ENCODE peak calls at places on chromosome 21, in ten cellular contexts. One of them, this sample, is unnamed.

GRCh38 chr21:19995253-19995652 is 1003.0 kb upstream of the NCAM2 start:
- DNase-seq in nucleus accumbens: no peak
- DNase-seq in foreskin fibroblast: no peak
- DNase-seq in activated naive CD8-positive, alpha-beta T cell treated with anti-CD3 and anti-CD28 coated beads, Interleukin-2, amount 50 U/mL, for 24 hours: no peak
- DNase-seq in activated T-cell treated with anti-CD3 and anti-CD28 coated beads, Interleukin-2, amount 50 U/mL, for 1 hour: no peak
- DNase-seq in stimulated activated CD8-positive, alpha-beta memory T cell treated with anti-CD3 and anti-CD28 coated beads, Interleukin-4, amount 100 ng/mL, for 4 hours: no peak
- DNase-seq in HTR-8/SVneo: no peak
- DNase-seq in DMS153: no peak
- DNase-seq in heart left ventricle: no peak
- DNase-seq in ACHN: no peak
- DNase-seq in this sample: no peak

GRCh38 chr21:31727181-31727580 is 4.7 kb downstream of the SCAF4 start:
- DNase-seq in nucleus accumbens: no peak
- DNase-seq in foreskin fibroblast: no peak
- DNase-seq in activated naive CD8-positive, alpha-beta T cell treated with anti-CD3 and anti-CD28 coated beads, Interleukin-2, amount 50 U/mL, for 24 hours: no peak
- DNase-seq in activated T-cell treated with anti-CD3 and anti-CD28 coated beads, Interleukin-2, amount 50 U/mL, for 1 hour: no peak
- DNase-seq in stimulated activated CD8-positive, alpha-beta memory T cell treated with anti-CD3 and anti-CD28 coated beads, Interleukin-4, amount 100 ng/mL, for 4 hours: no peak
- DNase-seq in HTR-8/SVneo: no peak
- DNase-seq in DMS153: no peak
- DNase-seq in heart left ventricle: no peak
- DNase-seq in ACHN: no peak
- DNase-seq in this sample: no peak

GRCh38 chr21:29017639-29018237 is 1.4 kb downstream of the RWDD2B start:
- DNase-seq in nucleus accumbens: no peak
- DNase-seq in foreskin fibroblast: no peak
- DNase-seq in activated naive CD8-positive, alpha-beta T cell treated with anti-CD3 and anti-CD28 coated beads, Interleukin-2, amount 50 U/mL, for 24 hours: no peak
- DNase-seq in activated T-cell treated with anti-CD3 and anti-CD28 coated beads, Interleukin-2, amount 50 U/mL, for 1 hour: no peak
- DNase-seq in stimulated activated CD8-positive, alpha-beta memory T cell treated with anti-CD3 and anti-CD28 coated beads, Interleukin-4, amount 100 ng/mL, for 4 hours: no peak
- DNase-seq in HTR-8/SVneo: no peak
- DNase-seq in DMS153: no peak
- DNase-seq in heart left ventricle: no peak
- DNase-seq in ACHN: no peak
- DNase-seq in this sample: no peak

GRCh38 chr21:43323244-43324005 is 103.5 kb downstream of the SIK1 start:
- DNase-seq in nucleus accumbens: peak
- DNase-seq in foreskin fibroblast: no peak
- DNase-seq in activated naive CD8-positive, alpha-beta T cell treated with anti-CD3 and anti-CD28 coated beads, Interleukin-2, amount 50 U/mL, for 24 hours: no peak
- DNase-seq in activated T-cell treated with anti-CD3 and anti-CD28 coated beads, Interleukin-2, amount 50 U/mL, for 1 hour: no peak
- DNase-seq in stimulated activated CD8-positive, alpha-beta memory T cell treated with anti-CD3 and anti-CD28 coated beads, Interleukin-4, amount 100 ng/mL, for 4 hours: no peak
- DNase-seq in HTR-8/SVneo: no peak
- DNase-seq in DMS153: no peak
- DNase-seq in heart left ventricle: peak
- DNase-seq in ACHN: no peak
- DNase-seq in this sample: no peak

GRCh38 chr21:15687208-15687607 is 42.6 kb upstream of the USP25 start:
- DNase-seq in nucleus accumbens: no peak
- DNase-seq in foreskin fibroblast: no peak
- DNase-seq in activated naive CD8-positive, alpha-beta T cell treated with anti-CD3 and anti-CD28 coated beads, Interleukin-2, amount 50 U/mL, for 24 hours: no peak
- DNase-seq in activated T-cell treated with anti-CD3 and anti-CD28 coated beads, Interleukin-2, amount 50 U/mL, for 1 hour: no peak
- DNase-seq in stimulated activated CD8-positive, alpha-beta memory T cell treated with anti-CD3 and anti-CD28 coated beads, Interleukin-4, amount 100 ng/mL, for 4 hours: no peak
- DNase-seq in HTR-8/SVneo: no peak
- DNase-seq in DMS153: no peak
- DNase-seq in heart left ventricle: no peak
- DNase-seq in ACHN: no peak
- DNase-seq in this sample: no peak

GRCh38 chr21:15788847-15789548 is 59.2 kb downstream of the USP25 start:
- DNase-seq in nucleus accumbens: no peak
- DNase-seq in foreskin fibroblast: peak
- DNase-seq in activated naive CD8-positive, alpha-beta T cell treated with anti-CD3 and anti-CD28 coated beads, Interleukin-2, amount 50 U/mL, for 24 hours: no peak
- DNase-seq in activated T-cell treated with anti-CD3 and anti-CD28 coated beads, Interleukin-2, amount 50 U/mL, for 1 hour: no peak
- DNase-seq in stimulated activated CD8-positive, alpha-beta memory T cell treated with anti-CD3 and anti-CD28 coated beads, Interleukin-4, amount 100 ng/mL, for 4 hours: no peak
- DNase-seq in HTR-8/SVneo: peak
- DNase-seq in DMS153: no peak
- DNase-seq in heart left ventricle: no peak
- DNase-seq in ACHN: no peak
- DNase-seq in this sample: no peak

GRCh38 chr21:27526451-27526850 is 559.6 kb upstream of the ADAMTS5 start:
- DNase-seq in nucleus accumbens: no peak
- DNase-seq in foreskin fibroblast: no peak
- DNase-seq in activated naive CD8-positive, alpha-beta T cell treated with anti-CD3 and anti-CD28 coated beads, Interleukin-2, amount 50 U/mL, for 24 hours: no peak
- DNase-seq in activated T-cell treated with anti-CD3 and anti-CD28 coated beads, Interleukin-2, amount 50 U/mL, for 1 hour: no peak
- DNase-seq in stimulated activated CD8-positive, alpha-beta memory T cell treated with anti-CD3 and anti-CD28 coated beads, Interleukin-4, amount 100 ng/mL, for 4 hours: no peak
- DNase-seq in HTR-8/SVneo: no peak
- DNase-seq in DMS153: no peak
- DNase-seq in heart left ventricle: peak
- DNase-seq in ACHN: no peak
- DNase-seq in this sample: no peak

GRCh38 chr21:44931137-44931500 is 8.7 kb upstream of the SLX9 start:
- DNase-seq in nucleus accumbens: no peak
- DNase-seq in foreskin fibroblast: no peak
- DNase-seq in activated naive CD8-positive, alpha-beta T cell treated with anti-CD3 and anti-CD28 coated beads, Interleukin-2, amount 50 U/mL, for 24 hours: no peak
- DNase-seq in activated T-cell treated with anti-CD3 and anti-CD28 coated beads, Interleukin-2, amount 50 U/mL, for 1 hour: peak
- DNase-seq in stimulated activated CD8-positive, alpha-beta memory T cell treated with anti-CD3 and anti-CD28 coated beads, Interleukin-4, amount 100 ng/mL, for 4 hours: no peak
- DNase-seq in HTR-8/SVneo: no peak
- DNase-seq in DMS153: peak
- DNase-seq in heart left ventricle: no peak
- DNase-seq in ACHN: no peak
- DNase-seq in this sample: no peak

GRCh38 chr21:39976805-39977204 is 109.6 kb downstream of the PCP4 start:
- DNase-seq in nucleus accumbens: no peak
- DNase-seq in foreskin fibroblast: no peak
- DNase-seq in activated naive CD8-positive, alpha-beta T cell treated with anti-CD3 and anti-CD28 coated beads, Interleukin-2, amount 50 U/mL, for 24 hours: no peak
- DNase-seq in activated T-cell treated with anti-CD3 and anti-CD28 coated beads, Interleukin-2, amount 50 U/mL, for 1 hour: no peak
- DNase-seq in stimulated activated CD8-positive, alpha-beta memory T cell treated with anti-CD3 and anti-CD28 coated beads, Interleukin-4, amount 100 ng/mL, for 4 hours: no peak
- DNase-seq in HTR-8/SVneo: no peak
- DNase-seq in DMS153: no peak
- DNase-seq in heart left ventricle: no peak
- DNase-seq in ACHN: no peak
- DNase-seq in this sample: no peak

This sample was measured in activated T-helper 1 cell treated with anti-CD3 and anti-CD28 coated beads, Interleukin-2, amount 50 U/mL, for 16 hours.